ENCODE peak calls at places on chromosome 22, in six cellular contexts. M, G, O, V, J and B are unnamed samples.

GRCh38 chr22:24141586-24141985 is 39.7 kb upstream of the SUSD2 start:
- DNase-seq in M (no peak), V (no peak), O (no peak), G (no peak), J (no peak), B (no peak)

GRCh38 chr22:38696606-38697005 is 4.1 kb downstream of the JOSD1 start:
- DNase-seq in O (no peak), G (no peak), J (no peak), V (no peak), M (no peak), B (peak; percentile 41)

GRCh38 chr22:46734830-46735453 is 3.1 kb downstream of the CERK start:
- DNase-seq in J (no peak), G (peak; percentile 59), M (no peak), O (no peak), V (no peak), B (no peak)

GRCh38 chr22:41436322-41437113 is 10.1 kb downstream of the TOB2 start:
- DNase-seq in O (no peak), G (no peak), M (no peak), J (no peak), V (no peak), B (no peak)

GRCh38 chr22:46373166-46373565 is 37.7 kb downstream of the TRMU start:
- DNase-seq in J (no peak), O (no peak), M (no peak), V (no peak), G (peak; percentile 63), B (no peak)

GRCh38 chr22:29641052-29641780 is 37.8 kb downstream of the NF2 start:
- DNase-seq in V (no peak), G (no peak), O (no peak), J (no peak), M (no peak), B (no peak)

GRCh38 chr22:27990451-27990840 is 71.4 kb upstream of the PITPNB start:
- DNase-seq in M (no peak), J (no peak), G (no peak), V (no peak), O (no peak), B (no peak)

GRCh38 chr22:25144522-25144921 is 55.1 kb upstream of the CRYBB3 start:
- DNase-seq in G (no peak), O (no peak), V (no peak), M (no peak), J (no peak), B (no peak)

GRCh38 chr22:43995057-43995685 is 28.9 kb upstream of the PARVB start:
- DNase-seq in J (no peak), G (no peak), M (no peak), V (no peak), O (no peak), B (no peak)

GRCh38 chr22:32794449-32795213 is 6.9 kb upstream of the TIMP3 start:
- DNase-seq in O (no peak), G (no peak), V (peak; percentile 68), J (no peak), M (no peak), B (peak; percentile 58)

GRCh38 chr22:38554281-38554680 is 15.7 kb downstream of the DMC1 start:
- DNase-seq in M (no peak), O (no peak), J (no peak), V (no peak), G (no peak), B (no peak)

GRCh38 chr22:44889233-44889878 is 120.4 kb downstream of the PHF21B start:
- DNase-seq in V (peak; percentile 62), O (no peak), M (peak; percentile 62), J (no peak), G (no peak), B (peak; percentile 69)

GRCh38 chr22:42283288-42284229 is 13.1 kb upstream of the TCF20 start:
- DNase-seq in G (peak; percentile 28), V (peak; percentile 75), M (peak; percentile 54), O (peak; percentile 61), J (no peak), B (peak; percentile 65)

GRCh38 chr22:38327805-38328204 is 10.6 kb upstream of the CSNK1E start:
- DNase-seq in M (no peak), G (no peak), J (no peak), O (no peak), V (no peak), B (no peak)

GRCh38 chr22:30423296-30423958 is 2.1 kb upstream of the MTFP1 start:
- DNase-seq in V (no peak), J (no peak), O (no peak), G (peak; percentile 37), M (peak; percentile 67), B (no peak)

GRCh38 chr22:19483481-19484244 is 3.9 kb downstream of the CDC45 start:
- DNase-seq in V (no peak), J (no peak), O (no peak), M (no peak), G (no peak), B (no peak)

GRCh38 chr22:27212617-27213177 is 555.3 kb downstream of the MIAT start:
- DNase-seq in O (no peak), M (no peak), J (no peak), G (no peak), V (no peak), B (peak; percentile 44)

GRCh38 chr22:50190182-50190951 is 4.7 kb downstream of the TRABD start:
- DNase-seq in G (peak; percentile 68), O (no peak), J (no peak), M (peak; percentile 84), V (peak; percentile 92), B (peak; percentile 75)

GRCh38 chr22:23061471-23062280 is 8.6 kb upstream of the GNAZ start:
- DNase-seq in O (no peak), G (no peak), M (no peak), V (no peak), J (no peak), B (no peak)

GRCh38 chr22:47149976-47150375 is 387.5 kb downstream of the TBC1D22A start:
- DNase-seq in J (no peak), M (no peak), G (no peak), V (no peak), O (no peak), B (no peak)

GRCh38 chr22:30968015-30968923 is at the start of gene MORC2:
- DNase-seq in O (no peak), V (peak; percentile 92), M (peak; percentile 67), G (no peak), J (no peak), B (peak; percentile 88)

GRCh38 chr22:46537946-46538815 is 761 bp upstream of the CELSR1 start:
- DNase-seq in G (no peak), M (peak; percentile 63), V (peak; percentile 80), J (no peak), O (no peak), B (peak; percentile 48)

GRCh38 chr22:30267382-30268302 is 991 bp upstream of the OSM start:
- DNase-seq in V (no peak), M (no peak), J (no peak), G (no peak), O (no peak), B (no peak)

GRCh38 chr22:17258015-17258827 is 39.0 kb upstream of the ADA2 start:
- DNase-seq in V (peak; percentile 91), J (peak; percentile 54), G (no peak), M (peak; percentile 61), O (no peak), B (peak; percentile 93)

GRCh38 chr22:44171486-44172076 is 9.1 kb upstream of the PARVG start:
- DNase-seq in J (no peak), O (no peak), M (no peak), V (no peak), G (no peak), B (no peak)

GRCh38 chr22:49568751-49569285 is 258.9 kb downstream of the BRD1 start:
- DNase-seq in J (no peak), G (no peak), O (no peak), V (peak; percentile 73), M (peak; percentile 62), B (no peak)

GRCh38 chr22:29253561-29254282 is 14.1 kb downstream of the RHBDD3 start:
- DNase-seq in O (no peak), V (no peak), M (no peak), J (no peak), G (no peak), B (peak; percentile 25)

GRCh38 chr22:34914871-34915270 is 151.1 kb upstream of the ISX start:
- DNase-seq in G (no peak), M (no peak), V (no peak), O (no peak), J (no peak), B (peak; percentile 92)

GRCh38 chr22:35072939-35073338 is 7.0 kb downstream of the ISX start:
- DNase-seq in O (no peak), G (no peak), J (no peak), V (no peak), M (no peak), B (peak; percentile 79)

GRCh38 chr22:35601743-35602633 is 15.1 kb downstream of the MB start:
- DNase-seq in O (no peak), J (no peak), V (no peak), G (no peak), M (no peak), B (no peak)

GRCh38 chr22:19498154-19498865 is 18.6 kb downstream of the CDC45 start:
- DNase-seq in V (no peak), O (no peak), M (no peak), J (no peak), G (no peak), B (no peak)

GRCh38 chr22:42439821-42440674 is 7.8 kb upstream of the NFAM1 start:
- DNase-seq in O (no peak), G (no peak), M (no peak), V (peak; percentile 61), J (no peak), B (peak; percentile 36)

GRCh38 chr22:36374603-36375024 is 13.2 kb downstream of the MYH9 start:
- DNase-seq in G (no peak), M (no peak), O (no peak), J (no peak), V (peak; percentile 55), B (peak; percentile 8)

GRCh38 chr22:48258841-48259240 is 1496.4 kb downstream of the TBC1D22A start:
- DNase-seq in G (no peak), O (no peak), V (no peak), M (no peak), J (no peak), B (no peak)

GRCh38 chr22:49632199-49633009 is 195.3 kb downstream of the BRD1 start:
- DNase-seq in V (peak; percentile 92), M (peak; percentile 99), G (no peak), J (no peak), O (peak; percentile 85), B (peak; percentile 84)

GRCh38 chr22:43993072-43993760 is 30.9 kb upstream of the PARVB start:
- DNase-seq in V (peak; percentile 92), G (no peak), M (peak; percentile 91), J (no peak), O (peak; percentile 38), B (peak; percentile 75)